ENCODE peak calls at places on chromosomes 3 and 15, in four cellular contexts. U is AG04450; Q is CD4-positive, alpha-beta T cell; P is endodermal cell. H is an unnamed sample.
A peak's percentile ranks its signal among the peaks of the same experiment; 100 is the strongest.

GRCh38 chr3:43865376-43865775 is 174.6 kb downstream of the ABHD5 start:
- DNase-seq in U (no peak), Q (no peak), P (peak; percentile 20), H (no peak)

GRCh38 chr3:104879919-104880318 is 486.8 kb upstream of the ALCAM start:
- DNase-seq in U (no peak), Q (no peak), P (no peak), H (no peak)

GRCh38 chr15:40766906-40767837 is 2.6 kb upstream of the C15orf62 start:
- DNase-seq in U (no peak), Q (no peak), P (peak; percentile 82), H (no peak)

GRCh38 chr3:43455233-43455632 is 166.6 kb downstream of the ANO10 start:
- DNase-seq in U (peak; percentile 23), Q (no peak), P (no peak), H (no peak)

GRCh38 chr15:57496946-57497944 is 94.5 kb upstream of the MYZAP start:
- DNase-seq in U (no peak), Q (no peak), P (peak; percentile 64), H (no peak)

GRCh38 chr3:48695113-48695753 is 9.5 kb upstream of the NCKIPSD start:
- DNase-seq in U (no peak), Q (no peak), P (peak; percentile 91), H (no peak)

GRCh38 chr3:97974996-97975395 is 2.8 kb upstream of the RIOX2 start:
- DNase-seq in U (no peak), Q (no peak), P (no peak), H (no peak)

GRCh38 chr3:115833074-115833473 is 209.8 kb downstream of the GAP43 start:
- DNase-seq in U (no peak), Q (no peak), P (no peak), H (no peak)

GRCh38 chr3:97857401-97857800 is 35.6 kb downstream of the CRYBG3 start:
- DNase-seq in U (no peak), Q (no peak), P (no peak), H (no peak)

GRCh38 chr3:42376397-42376798 is 34.0 kb downstream of the LYZL4 start:
- DNase-seq in U (peak; percentile 24), Q (no peak), P (no peak), H (no peak)

GRCh38 chr3:195030791-195031321 is 240.1 kb downstream of the XXYLT1 start:
- DNase-seq in U (no peak), Q (no peak), P (peak; percentile 47), H (no peak)

GRCh38 chr15:67033012-67033411 is 32.4 kb upstream of the SMAD3 start:
- DNase-seq in U (no peak), Q (peak; percentile 19), P (no peak), H (no peak)

GRCh38 chr3:96300743-96301142 is 513.7 kb upstream of the EPHA6 start:
- DNase-seq in U (no peak), Q (no peak), P (no peak), H (no peak)

GRCh38 chr3:167606836-167607235 is 46.9 kb downstream of the WDR49 start:
- DNase-seq in U (no peak), Q (no peak), P (no peak), H (no peak)

GRCh38 chr3:127112796-127113570 is 79.9 kb upstream of the PRR23E start:
- DNase-seq in U (no peak), Q (no peak), P (peak; percentile 14), H (no peak)
- H3K9me3 ChIP-seq in U (peaks cover 6% of the 10 kb centered on the region), Q (peaks cover 5% of the 10 kb centered on the region), P (peaks cover 26% of the 10 kb centered on the region), H (no peaks in the 10 kb centered on the region)

GRCh38 chr15:76267077-76267476 is 44.2 kb downstream of the ETFA start:
- DNase-seq in U (no peak), Q (no peak), P (no peak), H (no peak)
- H3K9me3 ChIP-seq in U (peaks cover 8% of the 10 kb centered on the region), Q (peaks cover 41% of the 10 kb centered on the region), P (peaks cover 98% of the 10 kb centered on the region), H (peaks cover 3% of the 10 kb centered on the region)

DNA sequence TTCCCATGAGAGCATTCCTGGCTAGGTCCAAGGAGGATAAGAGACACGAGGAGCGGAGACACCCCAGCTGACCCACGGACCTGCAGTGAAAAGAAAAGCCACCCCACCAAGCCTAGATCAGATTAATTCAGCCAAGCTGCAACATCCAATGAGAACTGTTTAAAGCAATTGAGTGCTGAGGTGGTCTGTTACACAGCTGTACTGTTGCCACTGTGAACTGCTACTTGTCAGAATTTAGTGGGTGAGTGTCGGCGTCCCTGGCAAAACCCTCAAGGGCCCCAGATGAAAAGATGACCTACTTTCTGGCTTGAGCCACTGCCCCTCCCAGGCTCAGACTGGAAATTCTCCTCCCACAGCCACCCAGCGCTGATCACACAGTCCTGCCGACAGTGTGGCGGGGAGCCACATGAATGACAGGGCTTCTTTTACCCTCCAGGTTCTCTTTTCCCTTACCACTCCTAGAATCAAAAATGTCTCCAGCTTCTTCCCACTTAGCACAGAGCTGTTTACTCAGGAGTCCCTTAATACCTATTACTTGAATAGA is 26.4 kb upstream of the KBTBD12 start:
- DNase-seq in U (no peak), Q (no peak), P (no peak), H (no peak)
- H3K9me3 ChIP-seq in U (peaks cover 11% of the 10 kb centered on the region), Q (peaks cover 10% of the 10 kb centered on the region), P (no peaks in the 10 kb centered on the region), H (peaks cover 2% of the 10 kb centered on the region)

GRCh38 chr15:25053000-25053815 is 98.4 kb downstream of the SNRPN start:
- DNase-seq in U (no peak), Q (no peak), P (peak; percentile 36), H (no peak)
- H3K9me3 ChIP-seq in U (peaks cover 95% of the 10 kb centered on the region), Q (peaks cover 99% of the 10 kb centered on the region), P (peaks cover 98% of the 10 kb centered on the region), H (peaks cover 51% of the 10 kb centered on the region)

GRCh38 chr15:20340931-20341661 is 200.5 kb downstream of the GOLGA6L6 start:
- DNase-seq in U (no peak), Q (no peak), P (peak; percentile 86), H (peak; percentile 45)

GRCh38 chr15:20345401-20345958 is 196.1 kb downstream of the GOLGA6L6 start:
- DNase-seq in U (no peak), Q (no peak), P (no peak), H (no peak)

GRCh38 chr15:20340331-20340811 is 201.2 kb downstream of the GOLGA6L6 start:
- DNase-seq in U (no peak), Q (no peak), P (peak; percentile 77), H (peak; percentile 20)

GRCh38 chr15:20344601-20345400 is 196.8 kb downstream of the GOLGA6L6 start:
- DNase-seq in U (no peak), Q (no peak), P (no peak), H (no peak)

DNA sequence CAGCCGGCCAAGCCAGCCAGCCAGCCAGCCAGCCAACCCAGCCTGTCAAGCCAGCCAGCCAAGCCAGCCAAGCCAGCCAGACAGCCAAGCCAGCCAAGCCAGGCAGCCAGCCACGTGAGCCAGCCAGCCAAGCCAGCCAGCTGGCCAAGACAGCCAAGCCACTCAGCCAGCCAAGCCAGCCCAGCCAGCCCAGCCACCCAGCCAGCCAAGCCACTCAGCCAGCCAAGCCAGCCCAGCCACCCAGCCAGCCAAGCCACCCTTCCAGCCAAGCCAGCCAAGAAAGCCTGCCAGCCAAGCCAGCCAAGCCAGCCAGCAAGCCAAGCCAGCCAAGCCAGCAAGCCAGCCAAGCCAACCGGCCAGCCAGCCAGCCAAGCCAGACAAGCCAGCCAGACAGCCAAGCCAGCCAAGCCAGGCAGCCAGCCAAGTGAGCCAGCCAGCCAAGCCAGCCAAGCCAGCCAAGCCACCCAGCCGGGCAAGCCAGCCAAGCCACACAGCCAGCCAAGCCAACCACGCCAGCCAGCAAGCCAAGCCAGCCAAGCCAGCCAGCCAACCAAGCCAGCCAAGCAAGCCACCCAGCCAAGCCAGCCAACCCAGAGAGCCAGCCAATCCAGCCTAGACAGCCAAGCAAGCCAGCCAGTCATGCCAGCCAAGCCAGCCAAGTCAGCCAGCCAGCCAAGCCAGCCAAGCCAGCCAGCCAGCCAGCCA is 199.5 kb downstream of the GOLGA6L6 start:
- DNase-seq in U (no peak), Q (no peak), P (peak; percentile 85), H (peak; percentile 61)
- H3K9me3 ChIP-seq in U (peaks cover 85% of the 10 kb centered on the region), Q (peaks cover 2% of the 10 kb centered on the region), P (peaks cover 68% of the 10 kb centered on the region), H (peaks cover 3% of the 10 kb centered on the region)

GRCh38 chr3:51792206-51792605 is 13.2 kb upstream of the IQCF6 start:
- DNase-seq in U (no peak), Q (no peak), P (no peak), H (no peak)
- H3K9me3 ChIP-seq in U (no peaks in the 10 kb centered on the region), Q (no peaks in the 10 kb centered on the region), P (no peaks in the 10 kb centered on the region), H (no peaks in the 10 kb centered on the region)

GRCh38 chr3:151306168-151306810 is 10.3 kb downstream of the GPR87 start:
- DNase-seq in U (no peak), Q (no peak), P (peak; percentile 60), H (no peak)
- H3K9me3 ChIP-seq in U (no peaks in the 10 kb centered on the region), Q (no peaks in the 10 kb centered on the region), P (no peaks in the 10 kb centered on the region), H (no peaks in the 10 kb centered on the region)

GRCh38 chr3:138646008-138646407 is 37.4 kb downstream of the FAIM start:
- DNase-seq in U (no peak), Q (no peak), P (no peak), H (no peak)
- H3K9me3 ChIP-seq in U (peaks cover 12% of the 10 kb centered on the region), Q (peaks cover 59% of the 10 kb centered on the region), P (peaks cover 88% of the 10 kb centered on the region), H (no peaks in the 10 kb centered on the region)

H was measured in T-helper 17 cell.